ENCODE peak calls at places on chromosome 18, in eight cellular contexts. Q is HCT116, L is H1, J is MM.1S, B is adipocyte, Z is mesenchymal stem cell, M is mesendoderm, G is neural progenitor cell. W is an unnamed sample.
A peak's percentile ranks its signal among the peaks of the same experiment; 100 is the strongest.

GRCh38 chr18:48832961-48833700 is 117.6 kb downstream of the SMAD7 start:
- DNase-seq in L (peak; percentile 46), B (peak; percentile 65), J (no peak), Q (peak; percentile 84), M (peak; percentile 59), G (peak; percentile 52), Z (peak; percentile 73), W (no peak)

GRCh38 chr18:36593641-36594040 is 235.2 kb downstream of the TPGS2 start:
- DNase-seq in M (no peak), Z (no peak), Q (no peak), B (no peak), J (no peak), L (no peak), G (no peak), W (no peak)

GRCh38 chr18:11412790-11413189 is 196.6 kb upstream of the SLC35G4 start:
- DNase-seq in G (no peak), J (no peak), M (no peak), Z (no peak), L (no peak), B (no peak), Q (no peak), W (no peak)

GRCh38 chr18:33839452-33840225 is 261.6 kb downstream of the ASXL3 start:
- DNase-seq in Q (peak; percentile 4), G (peak; percentile 70), L (no peak), B (peak; percentile 80), J (peak; percentile 64), Z (peak; percentile 72), M (peak; percentile 78), W (peak; percentile 95)

GRCh38 chr18:29301048-29301447 is 1124.1 kb upstream of the CDH2 start:
- DNase-seq in G (no peak), B (no peak), Q (no peak), J (no peak), L (no peak), Z (no peak), M (no peak), W (no peak)

GRCh38 chr18:31509571-31509970 is 11.6 kb downstream of the DSG2 start:
- DNase-seq in Q (no peak), J (no peak), M (no peak), L (no peak), Z (no peak), B (no peak), G (no peak), W (no peak)

GRCh38 chr18:13895505-13896033 is 19.8 kb downstream of the MC2R start:
- DNase-seq in Q (no peak), Z (no peak), M (peak; percentile 40), G (no peak), L (no peak), B (no peak), J (no peak), W (no peak)

GRCh38 chr18:62325806-62326645 is 916 bp downstream of the TNFRSF11A start:
- DNase-seq in J (peak; percentile 27), Z (peak; percentile 26), B (peak; percentile 32), Q (no peak), M (peak; percentile 57), G (peak; percentile 37), L (no peak), W (no peak)

DNA sequence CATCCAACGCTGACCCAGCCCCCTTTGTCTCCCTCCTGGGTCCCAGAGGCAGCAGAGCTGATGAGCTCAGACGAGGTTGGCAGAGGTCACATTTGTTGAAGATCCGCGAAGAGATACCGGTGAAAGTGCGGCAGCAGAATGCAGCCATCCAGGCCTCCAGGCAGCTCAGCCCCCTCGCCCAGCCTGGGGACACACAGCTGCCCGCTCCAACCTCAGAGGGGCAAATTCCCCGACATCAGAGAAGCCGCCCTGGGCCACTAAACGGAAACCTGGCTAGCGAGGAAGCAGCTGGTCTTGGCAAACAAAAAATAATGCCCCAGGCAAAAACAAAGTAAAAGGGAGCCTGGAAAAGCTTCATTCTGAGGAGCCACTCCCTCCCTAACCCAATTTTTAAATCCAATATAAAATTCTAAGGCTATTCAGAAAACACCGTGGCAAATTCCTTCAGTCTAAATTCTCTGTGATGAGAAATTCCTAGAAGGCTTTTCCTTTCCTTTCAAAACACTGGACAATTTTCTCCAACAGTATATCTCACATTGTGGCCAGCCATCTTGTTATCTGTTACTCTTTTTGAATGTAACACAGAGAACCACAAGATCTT is 262.4 kb downstream of the SS18 start:
- DNase-seq in J (no peak), L (no peak), M (peak; percentile 37), Z (peak; percentile 33), G (no peak), B (peak; percentile 48), Q (no peak), W (no peak)
- H3K4me3 ChIP-seq in J (no peak overlapping the region), L (no peak overlapping the region), M (no peak overlapping the region), Z (peak overlapping the region; percentile 7), G (no peak overlapping the region), B (peak overlapping the region; percentile 29), Q (no peak overlapping the region), W (no peak overlapping the region)

GRCh38 chr18:51195602-51196115 is 1.8 kb downstream of the MEX3C start:
- DNase-seq in J (peak; percentile 69), Q (peak; percentile 18), M (peak; percentile 89), G (peak; percentile 87), B (peak; percentile 65), L (peak; percentile 48), Z (peak; percentile 46), W (peak; percentile 71)

GRCh38 chr18:51193621-51194287 is 3.7 kb downstream of the MEX3C start:
- DNase-seq in L (no peak), G (no peak), M (no peak), B (peak; percentile 85), Q (no peak), Z (peak; percentile 37), J (no peak), W (no peak)

GRCh38 chr18:51196116-51196810 is 1.2 kb downstream of the MEX3C start:
- DNase-seq in G (peak; percentile 21), J (peak; percentile 35), B (peak; percentile 66), M (no peak), Q (no peak), L (no peak), Z (peak; percentile 34), W (peak; percentile 67)

GRCh38 chr18:51194604-51195003 is 2.9 kb downstream of the MEX3C start:
- DNase-seq in B (peak; percentile 37), M (peak; percentile 38), Z (no peak), G (peak; percentile 8), J (peak; percentile 29), L (no peak), Q (no peak), W (peak; percentile 39)

DNA sequence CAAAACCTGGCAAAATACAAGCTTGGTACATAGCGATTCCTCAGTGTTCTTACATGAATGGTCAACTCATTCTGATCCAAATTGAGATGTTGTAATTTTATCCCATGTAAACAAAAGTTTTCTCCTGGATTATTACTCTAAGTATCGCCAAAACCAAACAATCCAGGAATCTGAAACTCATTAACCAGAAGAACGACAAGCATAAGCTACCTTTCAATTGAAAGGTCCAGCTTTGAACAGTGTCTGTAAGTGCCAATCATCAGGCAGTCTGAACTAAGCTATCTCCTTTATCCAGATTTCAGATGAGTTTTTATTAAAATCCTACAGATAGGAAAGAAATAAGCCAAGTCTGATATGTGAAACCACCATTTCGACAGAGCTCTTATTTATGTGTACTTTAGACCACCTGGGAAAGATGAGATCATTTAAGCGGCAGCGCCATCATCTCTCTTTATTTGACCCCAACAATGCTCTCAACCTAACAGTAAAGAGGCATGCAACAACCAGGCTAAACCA is 2.3 kb downstream of the MEX3C start:
- DNase-seq in Z (peak; percentile 37), J (no peak), M (no peak), L (no peak), Q (no peak), B (peak; percentile 63), G (peak; percentile 8), W (no peak)
- H3K4me1 ChIP-seq in Z (peaks cover 1% of the 10 kb centered on the region), J (peaks cover 35% of the 10 kb centered on the region), M (peaks cover 4% of the 10 kb centered on the region), L (peaks cover 15% of the 10 kb centered on the region), Q (peaks cover 11% of the 10 kb centered on the region), B (peaks cover 41% of the 10 kb centered on the region), G (peaks cover 35% of the 10 kb centered on the region), W (peaks cover 61% of the 10 kb centered on the region)

GRCh38 chr18:59067873-59068272 is 71.8 kb upstream of the SEC11C start:
- DNase-seq in M (peak; percentile 29), G (peak; percentile 30), L (no peak), J (peak; percentile 48), B (peak; percentile 57), Q (no peak), Z (peak; percentile 18), W (peak; percentile 57)

GRCh38 chr18:59070181-59070912 is 69.3 kb upstream of the SEC11C start:
- DNase-seq in J (peak; percentile 87), G (peak; percentile 93), Q (peak; percentile 77), M (peak; percentile 93), Z (peak; percentile 82), L (peak; percentile 98), B (peak; percentile 95), W (peak; percentile 97)

GRCh38 chr18:59072727-59073421 is 66.8 kb upstream of the SEC11C start:
- DNase-seq in B (no peak), M (no peak), Q (no peak), J (no peak), G (no peak), Z (no peak), L (no peak), W (peak; percentile 85)

GRCh38 chr18:59065684-59066083 is 74.0 kb upstream of the SEC11C start:
- DNase-seq in Z (no peak), Q (no peak), M (no peak), L (no peak), B (no peak), G (no peak), J (no peak), W (no peak)

DNA sequence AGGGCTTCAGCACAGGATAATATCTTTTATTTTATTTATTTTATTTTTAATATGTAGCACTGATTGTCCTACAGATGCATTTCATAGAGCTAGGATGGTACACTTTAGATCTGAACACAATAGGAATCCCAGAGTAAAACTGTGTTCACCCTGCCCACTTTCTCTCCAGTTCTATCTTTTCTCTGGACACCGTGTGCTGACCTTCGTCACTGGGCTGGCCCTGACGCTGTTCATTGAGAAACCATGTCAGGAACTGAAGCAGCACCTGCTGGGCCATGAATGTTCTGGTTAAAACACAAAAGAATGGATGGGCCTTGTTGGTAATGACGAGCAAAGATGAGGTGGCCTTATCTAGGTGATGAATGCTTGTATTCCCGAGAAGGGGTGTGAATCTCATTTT is 71.0 kb upstream of the SEC11C start:
- DNase-seq in G (no peak), Z (no peak), B (no peak), L (no peak), J (no peak), M (no peak), Q (no peak), W (no peak)
- H3K9ac ChIP-seq in G (no peak overlapping the region), Z (no peak overlapping the region), B (no peak overlapping the region), L (no peak overlapping the region), J (no peak overlapping the region), M (no peak overlapping the region), Q (no peak overlapping the region), W (no peak overlapping the region)

GRCh38 chr18:23998811-23999210 is 15.7 kb upstream of the TTC39C start:
- DNase-seq in L (no peak), M (no peak), Z (no peak), J (no peak), G (no peak), Q (peak; percentile 23), B (no peak), W (no peak)

GRCh38 chr18:24000613-24001490 is 13.7 kb upstream of the TTC39C start:
- DNase-seq in B (no peak), G (no peak), L (no peak), M (no peak), J (no peak), Q (no peak), Z (no peak), W (no peak)

GRCh38 chr18:24009246-24009645 is 5.3 kb upstream of the TTC39C start:
- DNase-seq in M (no peak), Z (no peak), J (no peak), L (no peak), B (no peak), G (no peak), Q (no peak), W (no peak)

GRCh38 chr18:24006731-24007308 is 7.7 kb upstream of the TTC39C start:
- DNase-seq in J (no peak), B (no peak), M (no peak), G (no peak), Z (peak; percentile 13), Q (no peak), L (no peak), W (no peak)

GRCh38 chr18:24003903-24004640 is 10.5 kb upstream of the TTC39C start:
- DNase-seq in Z (no peak), M (no peak), Q (no peak), B (no peak), G (no peak), J (no peak), L (no peak), W (no peak)
- H3K4me3 ChIP-seq in Z (no peak overlapping the region), M (no peak overlapping the region), Q (no peak overlapping the region), B (no peak overlapping the region), G (no peak overlapping the region), J (no peak overlapping the region), L (no peak overlapping the region), W (no peak overlapping the region)